ENCODE peak calls at places on chromosomes 12 and 14, in five cellular contexts. B, Q, A, N and G are unnamed samples.

GRCh38 chr14:101118746-101119610 is 215.5 kb upstream of the RTL1 start:
- DNase-seq in B (no peak), Q (no peak), A (no peak), N (no peak), G (no peak)

GRCh38 chr12:104457746-104458644 is 1.2 kb downstream of the CHST11 start:
- DNase-seq in B (peak), Q (no peak), A (peak), N (peak), G (peak)

GRCh38 chr14:102524026-102524450 is 14.5 kb upstream of the ANKRD9 start:
- DNase-seq in B (no peak), Q (no peak), A (no peak), N (no peak), G (no peak)

GRCh38 chr12:52372216-52373154 is 5.2 kb upstream of the KRT85 start:
- DNase-seq in B (peak), Q (peak), A (peak), N (peak), G (peak)

GRCh38 chr14:41699506-41699905 is 92.8 kb downstream of the LRFN5 start:
- DNase-seq in B (peak), Q (no peak), A (no peak), N (no peak), G (no peak)

GRCh38 chr14:75519826-75520692 is 2.2 kb upstream of the BATF start:
- DNase-seq in B (peak), Q (no peak), A (peak), N (no peak), G (no peak)

GRCh38 chr12:51009038-51009437 is 17.1 kb downstream of the SLC11A2 start:
- DNase-seq in B (peak), Q (no peak), A (no peak), N (no peak), G (peak)

GRCh38 chr12:5052348-5052747 is 8.7 kb downstream of the KCNA5 start:
- DNase-seq in B (no peak), Q (no peak), A (no peak), N (no peak), G (no peak)

GRCh38 chr14:23438130-23438893 is 2.9 kb upstream of the MYH7 start:
- DNase-seq in B (no peak), Q (no peak), A (no peak), N (no peak), G (no peak)

GRCh38 chr14:70654609-70655008 is 12.9 kb downstream of the TTC9 start:
- DNase-seq in B (peak), Q (no peak), A (no peak), N (no peak), G (no peak)

GRCh38 chr12:62542814-62543213 is 76.2 kb downstream of the MON2 start:
- DNase-seq in B (no peak), Q (no peak), A (no peak), N (no peak), G (no peak)

GRCh38 chr12:95412826-95413311 is 61.1 kb upstream of the METAP2 start:
- DNase-seq in B (peak), Q (no peak), A (peak), N (no peak), G (peak)

GRCh38 chr12:34600592-34601462 is 578.5 kb downstream of the ALG10 start:
- DNase-seq in B (no peak), Q (no peak), A (peak), N (no peak), G (no peak)

GRCh38 chr14:97298331-97298730 is 501.1 kb downstream of the VRK1 start:
- DNase-seq in B (no peak), Q (no peak), A (no peak), N (no peak), G (peak)